ENCODE peak calls at places on chromosomes 16 and 17, in ten cellular contexts. L, S, T, I, Y, P, N, F, R and V are unnamed samples.

GRCh38 chr16:70691223-70692129 is 5.6 kb upstream of the MTSS2 start:
- DNase-seq in Y (peak; percentile 52), I (no peak), F (peak; percentile 83), S (peak; percentile 88), T (peak; percentile 100), R (peak; percentile 91), L (no peak), N (no peak), P (peak; percentile 99), V (no peak)

GRCh38 chr17:78174332-78174869 is 6.0 kb downstream of the SYNGR2 start:
- DNase-seq in R (peak; percentile 88), F (peak; percentile 80), P (no peak), L (no peak), T (no peak), I (no peak), S (no peak), Y (peak; percentile 96), N (no peak), V (no peak)

GRCh38 chr17:7208027-7208571 is 11.5 kb downstream of the DLG4 start:
- DNase-seq in R (no peak), Y (no peak), S (no peak), I (no peak), T (no peak), F (no peak), L (no peak), N (no peak), P (no peak), V (no peak)

GRCh38 chr16:57577214-57577613 is 34.8 kb downstream of the ADGRG5 start:
- DNase-seq in L (no peak), R (no peak), N (no peak), T (no peak), I (no peak), F (no peak), S (no peak), P (no peak), Y (no peak), V (no peak)

GRCh38 chr17:42329025-42329976 is 41.0 kb downstream of the STAT5A start:
- DNase-seq in I (no peak), P (peak; percentile 58), S (peak; percentile 63), N (no peak), L (no peak), R (peak; percentile 22), Y (no peak), F (no peak), T (peak; percentile 73), V (no peak)

GRCh38 chr16:50196736-50197135 is 43.6 kb downstream of the TENT4B start:
- DNase-seq in L (peak; percentile 5), R (no peak), F (no peak), T (no peak), Y (no peak), P (no peak), I (no peak), S (peak; percentile 28), N (no peak), V (no peak)

GRCh38 chr16:66984902-66985311 is 3.5 kb upstream of the CES4A start:
- DNase-seq in Y (no peak), I (no peak), F (no peak), R (no peak), T (no peak), S (no peak), N (peak; percentile 38), L (peak; percentile 49), P (no peak), V (no peak)

GRCh38 chr16:83105279-83106077 is 478.7 kb downstream of the CDH13 start:
- DNase-seq in T (no peak), I (no peak), P (no peak), L (no peak), R (no peak), Y (no peak), S (no peak), N (no peak), F (no peak), V (no peak)

GRCh38 chr17:8067806-8068205 is 19.7 kb downstream of the ALOX12B start:
- DNase-seq in I (no peak), P (no peak), L (no peak), N (no peak), R (no peak), T (no peak), F (no peak), S (no peak), Y (no peak), V (no peak)

GRCh38 chr16:14110728-14111251 is 39.7 kb downstream of the MRTFB start:
- DNase-seq in Y (no peak), S (no peak), R (no peak), L (no peak), P (no peak), N (no peak), F (no peak), I (no peak), T (no peak), V (no peak)

GRCh38 chr17:29148257-29148789 is 31.9 kb downstream of the MYO18A start:
- DNase-seq in N (no peak), Y (no peak), I (no peak), P (no peak), T (no peak), L (no peak), F (no peak), R (no peak), S (no peak), V (no peak)

GRCh38 chr17:50986989-50987660 is 121.0 kb upstream of the TOB1 start:
- DNase-seq in I (no peak), F (no peak), R (no peak), T (peak; percentile 72), S (peak; percentile 73), P (no peak), Y (no peak), N (no peak), L (no peak), V (no peak)

GRCh38 chr16:21150375-21151001 is at the start of gene DNAH3:
- DNase-seq in S (no peak), I (no peak), P (no peak), Y (no peak), T (no peak), L (no peak), N (no peak), F (no peak), R (no peak), V (no peak)

GRCh38 chr16:73753931-73754330 is 542.7 kb upstream of the PSMD7 start:
- DNase-seq in Y (no peak), R (no peak), F (no peak), N (no peak), L (no peak), S (no peak), T (peak; percentile 56), I (no peak), P (no peak), V (no peak)

GRCh38 chr16:56336711-56337110 is 88.6 kb downstream of the AMFR start:
- DNase-seq in S (no peak), R (no peak), L (no peak), P (no peak), T (no peak), Y (no peak), N (no peak), F (no peak), I (no peak), V (no peak)

GRCh38 chr16:53968454-53968853 is 264.5 kb downstream of the FTO start:
- DNase-seq in Y (no peak), I (no peak), F (no peak), L (no peak), P (no peak), R (no peak), S (peak; percentile 29), N (no peak), T (no peak), V (no peak)

GRCh38 chr17:2186937-2187336 is 116.6 kb downstream of the SMG6 start:
- DNase-seq in Y (no peak), T (no peak), N (no peak), R (no peak), L (no peak), I (no peak), S (no peak), F (no peak), P (no peak), V (no peak)

GRCh38 chr17:3447625-3448024 is 14.0 kb upstream of the OR1E2 start:
- DNase-seq in N (no peak), P (no peak), F (no peak), L (no peak), Y (no peak), I (no peak), R (no peak), T (no peak), S (peak; percentile 30), V (no peak)